ENCODE peak calls at places on chromosomes 7 and 10, in five cellular contexts. F, T, Z, X and W are unnamed samples.

GRCh38 chr10:72505435-72505834 is 120.4 kb downstream of the MICU1 start:
- ATAC-seq in F (no peak), T (no peak), Z (no peak), X (no peak), W (no peak)

GRCh38 chr7:157431951-157432540 is 95.2 kb downstream of the DNAJB6 start:
- ATAC-seq in F (no peak), T (no peak), Z (no peak), X (no peak), W (no peak)

GRCh38 chr7:75048435-75049379 is 24.9 kb downstream of the RCC1L start:
- ATAC-seq in F (no peak), T (no peak), Z (no peak), X (no peak), W (no peak)

GRCh38 chr7:71868797-71869196 is 543.3 kb downstream of the CALN1 start:
- ATAC-seq in F (peak), T (no peak), Z (no peak), X (peak), W (no peak)

GRCh38 chr10:58359541-58359940 is 24.7 kb downstream of the UBE2D1 start:
- ATAC-seq in F (peak), T (no peak), Z (no peak), X (no peak), W (peak)

GRCh38 chr10:1274098-1274745 is 218.0 kb downstream of the WDR37 start:
- ATAC-seq in F (no peak), T (no peak), Z (no peak), X (no peak), W (no peak)

GRCh38 chr7:134472572-134473242 is 13.8 kb upstream of the AKR1B1 start:
- ATAC-seq in F (no peak), T (no peak), Z (no peak), X (no peak), W (no peak)

GRCh38 chr10:50577681-50578350 is 45.9 kb downstream of the SGMS1 start:
- ATAC-seq in F (peak), T (peak), Z (no peak), X (peak), W (peak)

GRCh38 chr7:1197997-1198632 is 34.6 kb upstream of the UNCX start:
- ATAC-seq in F (no peak), T (peak), Z (no peak), X (no peak), W (no peak)